ENCODE peak calls at places on chromosome 20, in four cellular contexts. R is fibroblast of lung, N is IMR-90, B is cardiac muscle cell. X is an unnamed sample.

GRCh38 chr20:9594284-9594875 is 80.0 kb downstream of the LAMP5 start:
- DNase-seq in B (no peak), R (no peak), N (no peak), X (no peak)

GRCh38 chr20:18831830-18832229 is 18.2 kb downstream of the SCP2D1 start:
- DNase-seq in R (peak; percentile 8), N (peak; percentile 51), B (no peak), X (peak; percentile 19)

GRCh38 chr20:5864873-5865582 is 85.3 kb downstream of the TRMT6 start:
- DNase-seq in R (peak; percentile 61), N (peak; percentile 67), B (peak; percentile 81), X (no peak)

GRCh38 chr20:48139262-48140041 is 354.2 kb upstream of the SULF2 start:
- DNase-seq in N (no peak), B (peak; percentile 85), R (no peak), X (no peak)

GRCh38 chr20:46423882-46424482 is 17.6 kb upstream of the ELMO2 start:
- DNase-seq in B (peak; percentile 40), R (no peak), N (no peak), X (no peak)

GRCh38 chr20:10376271-10377075 is 57.5 kb downstream of the MKKS start:
- DNase-seq in N (peak; percentile 75), B (peak; percentile 27), R (no peak), X (peak; percentile 38)

GRCh38 chr20:23061713-23062561 is 12.5 kb upstream of the THBD start:
- DNase-seq in R (peak; percentile 81), B (peak; percentile 89), N (peak; percentile 57), X (no peak)

GRCh38 chr20:55513966-55514365 is 491.4 kb downstream of the CBLN4 start:
- DNase-seq in B (no peak), N (no peak), R (no peak), X (no peak)

GRCh38 chr20:57397693-57398108 is 6.5 kb downstream of the RBM38 start:
- DNase-seq in N (no peak), R (no peak), B (no peak), X (no peak)

GRCh38 chr20:25309395-25310267 is 61.7 kb downstream of the PYGB start:
- DNase-seq in N (peak; percentile 80), B (peak; percentile 52), R (peak; percentile 90), X (peak; percentile 75)

GRCh38 chr20:2101057-2101934 is at the start of gene STK35:
- DNase-seq in R (no peak), N (no peak), B (no peak), X (peak; percentile 16)

GRCh38 chr20:16539280-16539679 is 34.0 kb downstream of the KIF16B start:
- DNase-seq in N (peak; percentile 9), R (peak; percentile 19), B (peak; percentile 30), X (no peak)

GRCh38 chr20:24617080-24617432 is 147.6 kb downstream of the SYNDIG1 start:
- DNase-seq in R (no peak), B (no peak), N (no peak), X (no peak)

GRCh38 chr20:36454664-36455427 is 86.5 kb upstream of the MYL9 start:
- DNase-seq in N (no peak), R (no peak), B (no peak), X (no peak)

GRCh38 chr20:56517641-56518040 is 6.9 kb upstream of the FAM209A start:
- DNase-seq in R (no peak), N (no peak), B (no peak), X (no peak)

GRCh38 chr20:32368930-32369329 is 10.8 kb downstream of the ASXL1 start:
- DNase-seq in N (peak; percentile 73), R (no peak), B (peak; percentile 41), X (no peak)

GRCh38 chr20:33770005-33770404 is 38.2 kb downstream of the ZNF341 start:
- DNase-seq in N (no peak), R (no peak), B (no peak), X (no peak)

DNA sequence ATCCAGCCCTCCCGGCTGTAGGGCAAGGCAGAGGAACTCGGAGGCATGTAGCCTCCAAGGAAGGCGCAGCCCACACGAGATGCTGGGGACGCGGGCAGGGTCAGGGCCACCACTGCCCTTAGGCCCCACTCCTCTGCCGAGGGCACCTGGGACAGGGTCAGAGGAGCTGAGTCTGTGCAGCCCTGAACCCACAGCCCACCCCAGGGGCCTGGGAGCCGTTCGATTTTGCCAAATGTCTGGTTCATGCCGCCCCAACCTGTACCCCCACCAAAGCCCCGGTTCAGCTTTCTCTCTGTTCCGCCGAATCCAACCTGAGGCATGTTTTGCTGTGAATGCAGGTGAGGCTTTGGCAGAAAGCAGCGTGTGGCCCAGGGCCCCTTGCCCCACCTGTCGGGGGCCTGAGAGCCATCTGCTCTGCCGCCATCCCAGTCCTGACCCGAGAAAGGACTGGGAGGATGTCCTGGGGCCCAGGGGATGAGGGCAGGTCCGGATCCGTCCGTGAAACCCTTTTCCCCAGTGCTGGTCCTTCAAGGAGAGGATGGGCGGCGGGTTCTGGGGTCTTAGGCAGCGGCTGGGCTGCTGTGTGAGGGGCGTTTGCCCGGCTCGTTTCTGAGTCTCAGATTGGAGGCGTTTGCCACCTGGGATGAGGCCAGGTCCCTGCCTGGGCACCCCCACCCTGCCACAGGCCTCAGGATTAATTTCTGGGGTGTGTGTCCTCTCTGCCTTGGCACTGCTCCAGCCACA is 79.3 kb upstream of the GATA5 start:
- DNase-seq in N (no peak), R (no peak), B (no peak), X (no peak)
- H3K27me3 ChIP-seq in N (peaks cover 88% of the 10 kb centered on the region), R (peaks cover 39% of the 10 kb centered on the region), B (no peaks in the 10 kb centered on the region), X (peaks cover 93% of the 10 kb centered on the region)

GRCh38 chr20:51584737-51585136 is 42.2 kb upstream of the NFATC2 start:
- DNase-seq in B (no peak), N (no peak), R (no peak), X (no peak)

GRCh38 chr20:51583499-51583898 is 41.0 kb upstream of the NFATC2 start:
- DNase-seq in N (no peak), B (no peak), R (no peak), X (no peak)

GRCh38 chr20:51586005-51586440 is 43.5 kb upstream of the NFATC2 start:
- DNase-seq in B (peak; percentile 77), N (peak; percentile 83), R (peak; percentile 48), X (no peak)

GRCh38 chr20:51583073-51583472 is 40.6 kb upstream of the NFATC2 start:
- DNase-seq in R (no peak), B (no peak), N (no peak), X (no peak)

GRCh38 chr20:51584116-51584515 is 41.6 kb upstream of the NFATC2 start:
- DNase-seq in N (no peak), R (no peak), B (no peak), X (no peak)
- H3K4me3 ChIP-seq in N (no peak overlapping the region), R (no peak overlapping the region), B (no peak overlapping the region), X (no peak overlapping the region)

GRCh38 chr20:53662595-53662994 is 69.0 kb upstream of the ZNF217 start:
- DNase-seq in N (no peak), R (no peak), B (no peak), X (no peak)

GRCh38 chr20:53658973-53659372 is 65.3 kb upstream of the ZNF217 start:
- DNase-seq in R (no peak), B (no peak), N (no peak), X (no peak)

GRCh38 chr20:53658327-53658726 is 64.7 kb upstream of the ZNF217 start:
- DNase-seq in N (no peak), B (no peak), R (no peak), X (no peak)

GRCh38 chr20:53660078-53660909 is 66.7 kb upstream of the ZNF217 start:
- DNase-seq in N (peak; percentile 17), B (peak; percentile 48), R (peak; percentile 68), X (no peak)

DNA sequence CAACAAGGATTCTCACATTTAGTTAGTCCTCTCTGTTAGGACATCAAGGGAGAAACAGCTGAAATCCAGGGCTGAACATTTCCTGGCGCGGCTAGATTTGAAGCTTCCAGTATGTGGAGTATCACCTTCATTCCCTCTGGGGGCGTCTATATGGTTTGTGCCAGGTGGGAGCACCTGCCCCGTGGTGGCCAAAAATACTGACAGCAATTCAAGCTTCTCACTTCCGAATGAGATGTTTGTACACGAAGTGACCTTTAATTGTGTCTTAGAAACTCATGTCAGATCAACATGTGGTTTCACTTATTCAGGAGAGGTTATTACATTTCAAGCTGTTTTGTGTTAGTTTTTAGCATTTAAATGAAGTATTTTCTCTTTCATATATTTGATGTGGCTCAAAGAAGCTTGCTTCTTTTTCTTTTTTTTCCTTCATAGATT is 67.3 kb upstream of the ZNF217 start:
- DNase-seq in R (peak; percentile 43), B (no peak), N (peak; percentile 9), X (no peak)
- TF ChIP-seq CTCF in R (no peak), B (no peak), N (no peak), X (no peak)

DNA sequence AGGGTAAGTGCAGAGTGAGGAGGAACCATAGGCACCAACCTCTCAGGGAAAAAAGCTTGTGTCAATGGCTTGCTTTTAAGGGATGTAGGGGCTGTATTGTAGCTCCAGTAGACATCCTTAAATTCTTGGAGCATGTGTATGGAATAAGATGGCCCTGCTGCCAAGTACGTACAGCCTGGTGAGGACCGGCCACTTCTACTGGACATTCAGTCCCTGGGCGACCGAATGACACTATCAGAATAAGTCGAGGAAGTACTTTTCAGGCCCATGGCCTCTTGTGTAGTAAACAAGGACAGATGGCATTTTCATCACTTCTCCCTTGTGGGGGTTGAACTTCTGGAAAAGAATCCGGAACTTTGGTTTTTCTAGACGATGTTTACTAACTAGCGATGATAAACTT is 32.8 kb downstream of the GFRA4 start:
- DNase-seq in R (no peak), N (no peak), B (no peak), X (no peak)
- H3K27me3 ChIP-seq in R (no peaks in the 10 kb centered on the region), N (no peaks in the 10 kb centered on the region), B (no peaks in the 10 kb centered on the region), X (no peaks in the 10 kb centered on the region)

GRCh38 chr20:58513580-58514285 is 1.5 kb downstream of the APCDD1L start:
- DNase-seq in N (no peak), R (no peak), B (no peak), X (no peak)
- H3K4me3 ChIP-seq in N (peak overlapping the region; percentile 58), R (no peak overlapping the region), B (no peak overlapping the region), X (peak overlapping the region; percentile 47)

DNA sequence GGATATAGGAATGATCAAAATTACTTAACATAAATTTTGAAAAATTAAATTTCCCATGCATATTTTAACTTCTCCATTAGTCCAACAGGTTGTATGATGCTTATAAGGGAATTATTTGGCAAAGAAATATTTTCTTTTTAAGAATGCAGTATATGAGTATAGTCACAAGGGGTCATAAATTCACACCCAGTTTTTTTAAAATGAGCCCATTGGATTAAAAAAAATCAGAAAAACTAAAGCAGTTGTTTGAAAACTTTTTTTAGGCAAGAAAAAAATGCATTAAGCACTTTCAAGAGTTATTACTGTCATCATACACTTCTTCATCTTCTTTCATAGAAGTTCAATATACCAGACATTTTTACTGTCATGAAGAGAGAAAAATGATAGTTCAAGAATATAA is 404.2 kb upstream of the FLRT3 start:
- DNase-seq in B (no peak), R (no peak), N (no peak), X (no peak)
- TF ChIP-seq CTCF in B (no peak), R (no peak), N (no peak), X (no peak)

GRCh38 chr20:59134182-59134581 is 29.4 kb upstream of the ZNF831 start:
- DNase-seq in R (no peak), B (no peak), N (no peak), X (no peak)
- H3K27me3 ChIP-seq in R (no peaks in the 10 kb centered on the region), B (no peaks in the 10 kb centered on the region), N (no peaks in the 10 kb centered on the region), X (no peaks in the 10 kb centered on the region)